ENCODE peak calls at places on chromosomes 4 and X, in five cellular contexts. C is foreskin keratinocyte; X is fibroblast of mammary gland; T is psoas muscle; J is CD8-positive, alpha-beta T cell. O is an unnamed sample.

GRCh38 chr4:21893136-21893535 is 55.4 kb downstream of the KCNIP4 start:
- DNase-seq in C (no peak), J (no peak), T (no peak), X (peak), O (no peak)

GRCh38 chrX:122625821-122626220 is 558.3 kb upstream of the GRIA3 start:
- DNase-seq in C (peak), J (no peak), T (no peak), X (peak), O (no peak)

GRCh38 chr4:52957220-52957686 is 95.1 kb downstream of the RASL11B start:
- DNase-seq in X (peak), T (no peak), C (no peak), J (no peak), O (no peak)

GRCh38 chrX:29617725-29618124 is 597.6 kb upstream of the MAGEB2 start:
- DNase-seq in T (no peak), J (no peak), X (peak), C (no peak), O (no peak)

GRCh38 chrX:101171883-101172400 is 47.6 kb upstream of the DRP2 start:
- DNase-seq in X (peak), J (no peak), C (no peak), T (no peak), O (no peak)

GRCh38 chr4:76723373-76723772 is 174.6 kb downstream of the SOWAHB start:
- DNase-seq in X (peak), J (no peak), C (no peak), T (no peak), O (no peak)

GRCh38 chrX:13223868-13224555 is 95.8 kb downstream of the ATXN3L start:
- DNase-seq in J (no peak), C (peak), X (peak), T (no peak), O (no peak)

GRCh38 chr4:14095881-14096280 is 468.4 kb upstream of the BOD1L1 start:
- DNase-seq in T (no peak), X (no peak), J (no peak), C (no peak), O (no peak)

GRCh38 chrX:57951666-57952319 is 41.5 kb upstream of the ZXDA start:
- DNase-seq in C (no peak), T (peak), X (no peak), J (no peak), O (no peak)

GRCh38 chr4:111641813-111642579 is 503.3 kb upstream of the FAM241A start:
- DNase-seq in J (no peak), T (peak), X (peak), C (peak), O (no peak)

GRCh38 chr4:824461-825062 is 1.4 kb downstream of the CPLX1 start:
- DNase-seq in T (no peak), J (no peak), X (no peak), C (no peak), O (no peak)

GRCh38 chr4:87213425-87213824 is 7.0 kb downstream of the KLHL8 start:
- DNase-seq in J (no peak), T (no peak), X (peak), C (no peak), O (no peak)

GRCh38 chr4:10584042-10584441 is 100.5 kb downstream of the CLNK start:
- DNase-seq in C (peak), T (no peak), X (peak), J (no peak), O (no peak)

GRCh38 chrX:103124284-103124683 is 31.3 kb upstream of the NXF3 start:
- DNase-seq in X (no peak), T (no peak), J (no peak), C (no peak), O (no peak)

GRCh38 chr4:160745126-160745525 is 1418.7 kb downstream of the FSTL5 start:
- DNase-seq in T (no peak), J (no peak), C (no peak), X (no peak), O (no peak)

GRCh38 chrX:110210417-110211139 is 107.3 kb downstream of the AMMECR1 start:
- DNase-seq in J (no peak), X (peak), T (no peak), C (peak), O (no peak)

GRCh38 chr4:146329042-146329716 is 114.8 kb downstream of the REELD1 start:
- DNase-seq in C (peak), T (no peak), X (peak), J (no peak), O (no peak)

GRCh38 chr4:7487464-7487863 is 52.7 kb upstream of the PSAPL1 start:
- DNase-seq in X (no peak), C (no peak), J (no peak), T (no peak), O (no peak)

GRCh38 chr4:138275946-138276621 is 33.9 kb upstream of the SLC7A11 start:
- DNase-seq in J (no peak), C (peak), T (no peak), X (peak), O (no peak)

GRCh38 chrX:66163849-66164401 is at the start of gene HEPH:
- DNase-seq in X (peak), J (no peak), T (no peak), C (no peak), O (no peak)

GRCh38 chrX:38701073-38701472 is 100.2 kb upstream of the MID1IP1 start:
- DNase-seq in X (no peak), C (no peak), T (no peak), J (no peak), O (no peak)

GRCh38 chr4:88195666-88196365 is 37.4 kb upstream of the ABCG2 start:
- DNase-seq in C (no peak), T (no peak), J (no peak), X (no peak), O (no peak)

GRCh38 chr4:15234101-15234500 is 193.7 kb upstream of the C1QTNF7 start:
- DNase-seq in C (peak), T (no peak), X (peak), J (no peak), O (no peak)

GRCh38 chrX:68113837-68114572 is 319.3 kb downstream of the OPHN1 start:
- DNase-seq in X (no peak), T (no peak), C (no peak), J (no peak), O (no peak)

GRCh38 chr4:93718233-93718632 is 110.3 kb upstream of the ATOH1 start:
- DNase-seq in J (no peak), C (no peak), T (no peak), X (no peak), O (no peak)

GRCh38 chrX:6384391-6384790 is 150.5 kb downstream of the VCX3A start:
- DNase-seq in C (no peak), T (no peak), X (no peak), J (no peak), O (no peak)

GRCh38 chr4:123844374-123844773 is 447.8 kb downstream of the SPRY1 start:
- DNase-seq in T (no peak), J (no peak), X (no peak), C (no peak), O (no peak)

GRCh38 chr4:103137446-103137827 is 37.8 kb upstream of the BDH2 start:
- DNase-seq in T (no peak), X (peak), J (no peak), C (peak), O (no peak)

GRCh38 chr4:161936625-161937133 is 227.1 kb downstream of the FSTL5 start:
- DNase-seq in J (no peak), C (peak), T (no peak), X (peak), O (no peak)

GRCh38 chr4:158161561-158162354 is 11.1 kb downstream of the GASK1B start:
- DNase-seq in J (no peak), X (peak), T (peak), C (no peak), O (peak)

GRCh38 chr4:103786014-103786413 is 66.2 kb upstream of the TACR3 start:
- DNase-seq in J (no peak), T (no peak), X (peak), C (no peak), O (no peak)

GRCh38 chrX:131762802-131763234 is 218.9 kb downstream of the OR13H1 start:
- DNase-seq in J (no peak), X (peak), T (no peak), C (no peak), O (no peak)

GRCh38 chr4:147831452-147832192 is 99.7 kb downstream of the ARHGAP10 start:
- DNase-seq in C (peak), X (peak), T (no peak), J (no peak), O (peak)

GRCh38 chr4:7630559-7631287 is 196.0 kb upstream of the PSAPL1 start:
- DNase-seq in T (peak), C (peak), X (peak), J (no peak), O (no peak)

GRCh38 chr4:118920247-118920646 is 31.6 kb downstream of the SYNPO2 start:
- DNase-seq in J (no peak), T (no peak), C (no peak), X (peak), O (no peak)

GRCh38 chr4:80237992-80238391 is 28.5 kb upstream of the FGF5 start:
- DNase-seq in J (no peak), T (no peak), C (peak), X (peak), O (no peak)

GRCh38 chr4:99403380-99404194 is 31.6 kb downstream of the ADH7 start:
- DNase-seq in J (no peak), X (peak), T (no peak), C (no peak), O (no peak)

DNA sequence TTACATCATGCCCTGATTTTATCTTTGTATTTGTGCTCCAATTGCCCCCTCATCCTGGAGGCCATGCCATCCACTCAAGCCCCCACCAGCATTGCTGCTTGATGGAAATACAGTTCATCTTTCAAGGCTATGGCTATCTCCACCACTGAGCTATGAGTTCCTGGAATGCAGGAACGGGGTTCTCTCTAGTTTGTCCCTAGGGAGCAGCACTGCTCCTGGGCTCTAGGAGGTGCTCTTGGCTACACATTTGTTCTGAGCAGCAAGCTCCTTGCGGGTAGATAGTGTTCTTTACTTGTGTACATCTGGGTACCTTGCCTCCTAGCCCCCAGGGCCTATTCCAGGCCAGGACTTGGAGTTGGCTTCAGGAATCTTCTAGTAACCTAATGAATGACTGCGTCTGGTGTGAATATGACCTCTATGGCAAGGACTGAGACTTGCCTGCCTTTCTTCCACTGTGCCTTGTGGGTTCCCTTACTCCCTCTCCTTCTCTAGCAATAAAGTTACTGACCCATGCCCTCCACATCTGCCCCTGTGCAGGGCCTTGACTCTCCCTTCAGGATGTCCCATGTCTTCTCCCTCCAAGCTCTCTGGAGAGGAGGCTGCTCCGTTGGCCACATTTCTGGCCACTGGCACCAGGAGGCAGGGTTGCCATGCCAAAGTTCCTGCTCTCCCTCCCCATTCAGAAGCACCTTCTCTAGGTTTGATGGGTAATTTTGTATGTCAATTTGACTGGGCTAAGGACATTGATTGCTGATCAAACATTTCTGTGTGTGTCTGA is 7.6 kb downstream of the CITED1 start:
- DNase-seq in X (peak), J (no peak), C (no peak), T (no peak), O (no peak)
- TF ChIP-seq CTCF in X (peak), J (no peak), C (peak), T (no peak), O (peak)

GRCh38 chr4:61922766-61923165 is 722.6 kb downstream of the ADGRL3 start:
- DNase-seq in C (no peak), X (no peak), T (no peak), J (no peak), O (no peak)

GRCh38 chr4:61923179-61923578 is 723.1 kb downstream of the ADGRL3 start:
- DNase-seq in C (no peak), T (no peak), X (no peak), J (no peak), O (no peak)

GRCh38 chr4:61921890-61922289 is 721.8 kb downstream of the ADGRL3 start:
- DNase-seq in C (no peak), J (no peak), T (no peak), X (no peak), O (no peak)

GRCh38 chr4:61918507-61919462 is 718.7 kb downstream of the ADGRL3 start:
- DNase-seq in J (no peak), X (no peak), T (no peak), C (no peak), O (no peak)

DNA sequence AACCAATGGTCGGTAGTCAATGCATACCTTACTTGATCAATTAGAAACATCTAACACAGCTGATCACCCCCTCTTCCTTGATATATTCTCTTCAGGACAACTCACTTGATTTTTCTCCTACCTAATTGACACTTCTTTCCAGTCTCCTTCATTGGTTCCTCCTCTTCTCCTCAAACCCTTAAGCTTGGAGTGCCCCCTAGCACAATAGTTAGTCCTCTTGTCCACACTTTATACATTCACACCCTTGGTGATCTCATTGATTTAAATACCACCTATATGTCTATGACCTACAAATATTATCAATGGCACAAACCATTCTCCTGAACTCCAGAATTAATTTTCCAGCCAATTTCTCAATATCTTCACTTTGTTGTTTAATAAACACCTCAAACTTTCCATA is 724.0 kb downstream of the ADGRL3 start:
- DNase-seq in T (no peak), C (no peak), J (no peak), X (no peak), O (no peak)
- TF ChIP-seq CTCF in T (no peak), C (no peak), J (no peak), X (no peak), O (no peak)

GRCh38 chrX:17098516-17099247 is 152.2 kb downstream of the REPS2 start:
- DNase-seq in J (no peak), C (no peak), T (no peak), X (no peak), O (no peak)
- TF ChIP-seq CTCF in J (no peak), C (no peak), T (no peak), X (no peak), O (no peak)

GRCh38 chrX:24024819-24025740 is 1.9 kb downstream of the KLHL15 start:
- DNase-seq in J (peak), C (peak), T (peak), X (peak), O (peak)
- TF ChIP-seq CTCF in J (no peak), C (peak), T (peak), X (no peak), O (no peak)

GRCh38 chr4:56627985-56628384 is 53.1 kb downstream of the HOPX start:
- DNase-seq in T (no peak), C (no peak), X (peak), J (no peak), O (no peak)

GRCh38 chr4:56627375-56627774 is 53.7 kb downstream of the HOPX start:
- DNase-seq in J (no peak), T (no peak), C (no peak), X (no peak), O (no peak)

GRCh38 chr4:56628592-56628991 is 52.5 kb downstream of the HOPX start:
- DNase-seq in J (no peak), C (no peak), T (no peak), X (no peak), O (no peak)

GRCh38 chr4:56626420-56626819 is 54.7 kb downstream of the HOPX start:
- DNase-seq in X (peak), J (no peak), C (no peak), T (no peak), O (no peak)

DNA sequence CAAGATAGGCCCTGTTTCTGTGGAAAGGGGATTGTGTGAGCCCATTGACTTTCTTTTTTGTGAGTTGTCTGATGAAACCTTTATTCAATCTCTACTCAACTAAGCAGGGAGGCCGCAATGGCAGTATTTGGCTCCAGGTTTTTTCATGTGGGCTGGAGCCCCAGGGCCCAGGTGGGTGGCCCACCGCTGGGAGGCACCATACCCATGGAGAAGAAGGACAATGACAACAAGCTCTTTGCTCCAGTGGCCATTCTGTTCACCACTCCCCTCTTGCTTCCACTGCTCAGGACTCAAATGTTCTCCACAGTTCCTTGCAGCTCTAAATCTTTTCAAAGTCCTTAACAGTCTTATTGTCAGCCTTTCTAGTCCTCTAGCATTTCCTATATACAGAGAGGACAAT is 54.1 kb downstream of the HOPX start:
- DNase-seq in C (no peak), J (no peak), T (no peak), X (no peak), O (no peak)
- TF ChIP-seq CTCF in C (no peak), J (no peak), T (peak), X (no peak), O (no peak)

DNA sequence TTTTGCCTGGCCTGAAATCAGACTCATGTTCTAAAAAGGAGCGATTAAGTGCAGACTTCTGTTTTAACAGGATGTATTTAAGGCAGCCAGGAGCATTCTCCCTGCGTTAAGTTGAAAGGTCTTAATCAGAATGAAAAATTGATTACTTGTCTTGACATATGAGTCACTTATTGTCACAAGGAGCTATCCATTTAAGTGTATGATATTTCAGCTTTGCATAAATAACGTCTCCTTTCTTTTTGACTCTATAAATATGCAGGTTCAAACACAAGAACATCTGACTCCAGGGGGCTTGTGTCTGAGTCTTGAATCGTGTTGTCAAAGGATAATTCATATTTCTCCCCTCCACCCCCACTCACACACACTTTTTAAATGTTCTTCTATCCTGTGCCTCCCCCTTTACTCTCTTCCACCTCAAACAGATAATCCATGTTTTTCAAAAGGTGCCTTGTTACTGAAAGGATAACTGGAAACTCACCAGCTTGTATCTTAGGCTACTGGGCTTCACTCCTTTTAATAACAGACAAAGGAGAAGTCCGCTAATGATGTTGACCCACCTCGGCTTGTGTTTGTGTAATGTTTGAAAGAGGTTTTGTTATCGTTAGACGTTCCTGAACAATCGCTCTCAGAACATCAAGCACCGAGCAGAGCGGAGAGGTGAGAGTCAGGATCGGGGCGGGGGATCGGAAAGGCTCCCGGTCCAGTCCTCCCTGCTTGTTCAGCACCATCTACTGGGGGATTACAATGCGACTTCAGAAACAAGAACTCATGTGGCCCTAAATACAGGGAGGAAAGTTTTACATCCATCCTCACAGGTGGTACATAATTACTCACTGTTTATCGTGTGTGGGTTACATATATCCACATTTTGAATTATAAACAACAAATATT is 107.5 kb upstream of the RPL34 start:
- DNase-seq in T (no peak), J (no peak), X (peak), C (no peak), O (no peak)
- TF ChIP-seq CTCF in T (no peak), J (peak), X (peak), C (peak), O (no peak)

GRCh38 chr4:184765473-184766346 is 31.8 kb upstream of the CENPU start:
- DNase-seq in C (no peak), J (no peak), X (no peak), T (no peak), O (no peak)
- TF ChIP-seq CTCF in C (peak), J (no peak), X (no peak), T (no peak), O (no peak)

O was measured in CD14-positive monocyte.